ENCODE peak calls at places on chromosomes 13 and 19, in six cellular contexts. E, A, P, Z, F and M are unnamed samples.

GRCh38 chr13:51590966-51591627 is 6.8 kb downstream of the WDFY2 start:
- DNase-seq in E (no peak), Z (no peak), F (peak), P (peak), A (no peak), M (peak)

GRCh38 chr19:10672529-10673150 is 18.5 kb downstream of the ILF3 start:
- DNase-seq in A (no peak), E (no peak), P (no peak), Z (no peak), F (peak), M (peak)

GRCh38 chr19:56105090-56105701 is 15.9 kb downstream of the ZNF787 start:
- DNase-seq in P (peak), F (peak), A (peak), E (peak), Z (peak), M (peak)

GRCh38 chr13:38264363-38265134 is 85.1 kb upstream of the UFM1 start:
- DNase-seq in P (no peak), Z (no peak), A (no peak), E (no peak), F (no peak), M (peak)

GRCh38 chr19:10612515-10613119 is 12.7 kb upstream of the SLC44A2 start:
- DNase-seq in P (peak), F (no peak), A (peak), E (peak), Z (peak), M (peak)

GRCh38 chr19:47013041-47013517 is 6.6 kb upstream of the NPAS1 start:
- DNase-seq in E (peak), Z (peak), F (peak), A (peak), P (peak), M (peak)

GRCh38 chr13:92896842-92897241 is 329.8 kb upstream of the GPC6 start:
- DNase-seq in P (no peak), Z (no peak), A (no peak), F (peak), E (no peak), M (no peak)

GRCh38 chr13:48828962-48829405 is 146.7 kb upstream of the FNDC3A start:
- DNase-seq in P (no peak), F (no peak), A (no peak), E (no peak), Z (no peak), M (no peak)

GRCh38 chr19:14977128-14977527 is 2.5 kb downstream of the SLC1A6 start:
- DNase-seq in Z (no peak), A (no peak), E (no peak), P (no peak), F (no peak), M (no peak)

GRCh38 chr13:102212729-102213128 is 189.1 kb downstream of the FGF14 start:
- DNase-seq in P (no peak), Z (no peak), A (no peak), F (no peak), E (no peak), M (no peak)

GRCh38 chr13:19090495-19090894 is 91.1 kb downstream of the TUBA3C start:
- DNase-seq in F (no peak), P (no peak), Z (no peak), A (no peak), E (no peak), M (no peak)
- H3K27ac ChIP-seq in F (no peak), P (no peak), Z (no peak), A (no peak), E (no peak), M (no peak)

GRCh38 chr19:32581704-32582164 is 744 bp downstream of the PDCD5 start:
- DNase-seq in P (no peak), A (peak), E (peak), F (peak), Z (peak), M (peak)

GRCh38 chr19:32576790-32577189 is 4.2 kb upstream of the PDCD5 start:
- DNase-seq in Z (no peak), A (no peak), F (no peak), E (no peak), P (no peak), M (no peak)

GRCh38 chr19:32580901-32581703 is at the start of gene PDCD5:
- DNase-seq in Z (peak), E (peak), F (peak), P (peak), A (peak), M (peak)

DNA sequence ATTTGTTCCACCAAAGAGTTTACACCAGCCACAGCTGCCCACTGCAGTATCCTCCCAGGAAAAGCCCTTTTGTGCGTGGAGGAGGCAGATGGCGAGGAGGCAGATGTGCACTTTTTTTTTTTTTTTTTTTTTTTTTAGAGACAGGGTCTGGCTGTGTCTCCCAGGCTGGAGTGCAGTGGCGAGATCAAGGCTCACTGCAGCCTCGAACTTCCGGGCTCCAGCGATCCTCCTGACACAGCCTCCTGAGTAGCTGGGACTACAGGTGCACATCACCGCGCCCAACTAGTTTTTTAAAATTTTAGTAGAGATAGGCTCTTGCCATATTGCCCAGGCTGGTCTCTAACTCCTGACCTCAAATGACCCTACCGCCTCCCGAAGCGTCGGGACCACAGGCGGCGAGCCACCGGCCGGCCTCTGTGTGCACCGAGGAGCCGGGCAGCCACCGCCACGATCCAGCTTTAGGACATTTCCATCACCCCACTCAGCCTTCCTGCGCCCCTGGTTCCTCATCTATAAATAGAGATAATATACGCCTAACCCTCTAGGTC is 563 bp upstream of the PDCD5 start:
- DNase-seq in F (peak), Z (no peak), A (no peak), E (no peak), P (no peak), M (no peak)
- H3K27ac ChIP-seq in F (no peak), Z (peak), A (peak), E (peak), P (peak), M (no peak)

GRCh38 chr19:1094655-1094977 is 559 bp downstream of the POLR2E start:
- DNase-seq in A (no peak), F (no peak), Z (no peak), E (no peak), P (no peak), M (no peak)

GRCh38 chr19:1101337-1101698 is 2.5 kb upstream of the GPX4 start:
- DNase-seq in Z (peak), A (peak), P (no peak), F (no peak), E (no peak), M (peak)

GRCh38 chr19:1098177-1099051 is 3.2 kb upstream of the POLR2E start:
- DNase-seq in F (no peak), Z (peak), P (no peak), E (peak), A (peak), M (no peak)

GRCh38 chr19:1094978-1095701 is at the start of gene POLR2E:
- DNase-seq in Z (peak), P (peak), F (peak), E (peak), A (peak), M (peak)

DNA sequence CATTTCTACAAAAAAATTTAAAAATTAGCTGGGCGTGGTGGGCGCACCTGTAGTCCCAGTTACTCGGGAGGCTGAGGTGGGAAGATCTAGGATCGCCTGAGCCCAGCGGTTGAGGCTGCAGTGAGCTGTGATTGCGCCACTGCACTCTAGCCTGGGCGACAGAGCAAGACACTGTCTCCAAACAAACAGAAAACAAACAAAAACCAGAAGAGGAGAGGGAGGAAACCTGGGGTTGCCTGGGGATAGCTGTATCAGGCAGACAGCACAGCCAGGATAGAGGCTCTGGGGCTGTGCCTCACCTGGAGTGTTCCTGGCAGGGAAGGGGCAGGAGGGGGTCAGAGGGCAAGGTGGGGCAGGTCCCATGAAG is 2.6 kb upstream of the POLR2E start:
- DNase-seq in P (no peak), F (peak), Z (peak), E (peak), A (no peak), M (peak)
- H3K27ac ChIP-seq in P (no peak), F (no peak), Z (peak), E (peak), A (peak), M (peak)

GRCh38 chr13:71770710-71771109 is 96.3 kb downstream of the DACH1 start:
- DNase-seq in A (no peak), E (no peak), P (no peak), Z (no peak), F (no peak), M (no peak)

GRCh38 chr13:71772376-71772775 is 94.6 kb downstream of the DACH1 start:
- DNase-seq in A (no peak), P (no peak), E (no peak), Z (no peak), F (no peak), M (no peak)

GRCh38 chr13:71774863-71775262 is 92.1 kb downstream of the DACH1 start:
- DNase-seq in F (no peak), E (no peak), A (no peak), P (no peak), Z (no peak), M (no peak)

GRCh38 chr13:71773534-71773933 is 93.5 kb downstream of the DACH1 start:
- DNase-seq in E (no peak), A (no peak), P (no peak), Z (no peak), F (no peak), M (no peak)

DNA sequence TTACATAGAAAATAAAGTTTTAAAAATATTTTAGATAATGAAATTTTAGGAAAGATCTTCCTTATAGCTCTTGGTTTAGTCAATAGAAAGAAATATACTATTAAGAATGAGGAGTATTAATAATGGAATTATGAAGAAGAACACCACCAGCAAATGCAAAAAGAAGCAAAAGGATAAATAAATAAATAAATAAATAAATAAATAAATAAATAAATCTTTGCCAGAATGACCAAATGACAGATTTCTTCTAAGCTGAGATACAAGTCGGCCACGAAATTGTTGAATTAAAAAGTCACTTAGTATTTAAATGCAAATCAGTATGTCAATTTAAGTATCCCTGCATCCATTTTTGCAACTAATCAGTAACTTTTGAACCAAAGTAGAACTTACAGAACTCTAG is 95.9 kb downstream of the DACH1 start:
- DNase-seq in E (no peak), F (no peak), A (no peak), P (no peak), Z (no peak), M (no peak)
- H3K27ac ChIP-seq in E (no peak), F (no peak), A (no peak), P (peak), Z (no peak), M (no peak)

GRCh38 chr19:31348416-31349159 is 648 bp downstream of the TSHZ3 start:
- DNase-seq in Z (peak), E (peak), A (no peak), F (peak), P (no peak), M (peak)
- H3K27ac ChIP-seq in Z (peak), E (peak), A (peak), F (peak), P (peak), M (peak)

DNA sequence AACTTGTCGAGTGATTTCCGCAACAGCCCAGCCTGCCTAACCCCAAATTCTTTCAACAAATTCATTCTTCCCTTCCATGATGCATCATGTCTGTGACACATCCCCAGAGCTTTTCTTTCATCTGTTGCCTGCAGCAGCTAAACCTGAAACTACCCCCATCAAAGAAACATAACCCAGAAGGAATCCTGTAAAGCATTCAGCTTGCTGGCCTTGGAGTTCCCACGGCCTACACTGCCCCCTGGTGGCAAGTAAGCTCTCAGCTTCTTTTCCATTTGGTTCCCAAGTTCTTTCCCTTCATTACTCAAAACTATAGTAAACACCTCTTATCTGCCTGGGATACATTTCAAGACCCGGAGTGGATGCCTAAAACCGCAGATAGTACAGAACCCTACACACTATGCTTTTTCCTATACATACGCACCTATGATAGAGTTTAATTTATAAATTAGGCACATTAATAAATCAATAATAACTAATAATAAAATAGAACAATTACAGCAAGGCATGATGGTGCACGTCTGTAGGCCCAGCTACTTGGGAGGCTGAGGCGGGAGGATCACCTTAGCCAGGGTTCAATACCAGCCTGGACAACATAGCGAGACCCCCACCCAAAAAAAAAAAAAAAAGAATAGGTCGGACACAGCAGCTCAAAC is 7.4 kb downstream of the ETHE1 start:
- DNase-seq in F (peak), Z (peak), P (peak), A (peak), E (peak), M (peak)
- H3K27ac ChIP-seq in F (peak), Z (no peak), P (no peak), A (no peak), E (no peak), M (no peak)

DNA sequence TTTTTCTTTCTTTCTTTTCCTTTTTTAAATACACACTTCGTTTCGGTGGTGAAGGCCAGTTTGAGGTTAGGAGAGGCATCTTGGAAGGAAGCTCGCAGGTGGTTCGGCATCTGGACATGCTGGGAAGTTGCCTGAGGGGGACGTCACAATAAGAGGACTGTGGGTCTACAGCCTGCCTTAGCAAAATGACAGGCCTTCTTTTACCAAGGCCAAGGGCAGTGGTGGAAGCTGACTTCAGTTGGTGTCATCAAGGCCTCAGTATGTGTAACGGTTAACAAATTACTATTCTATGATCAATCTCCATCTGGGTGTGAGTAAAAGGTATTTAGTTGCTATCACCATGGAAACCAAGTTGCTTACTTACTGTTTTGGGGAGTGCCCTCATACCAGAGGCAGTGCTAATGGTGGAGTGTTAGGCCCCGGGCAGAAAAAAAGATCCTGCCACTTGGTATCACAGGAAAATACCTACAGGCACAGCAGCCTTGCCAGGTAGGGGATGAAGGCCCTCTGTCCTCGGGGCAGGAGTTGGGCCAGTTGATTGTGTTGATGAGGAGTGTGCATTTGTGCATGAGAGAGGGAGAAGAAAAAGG is 10.3 kb downstream of the ACTN4 start:
- DNase-seq in F (peak), Z (peak), P (no peak), A (no peak), E (no peak), M (peak)
- H3K27ac ChIP-seq in F (peak), Z (peak), P (peak), A (peak), E (peak), M (peak)